ENCODE peak calls at places on chromosomes 6 and 20, in six cellular contexts. J is stomach, P is upper lobe of left lung, N is HepG2, Y is transverse colon, I is sigmoid colon. T is an unnamed sample.

GRCh38 chr6:126724821-126725220 is 384.9 kb downstream of the CENPW start:
- DNase-seq in J (no peak), P (no peak), N (no peak), Y (no peak), I (no peak), T (no peak)

GRCh38 chr6:107187630-107188029 is 72.3 kb upstream of the BEND3 start:
- DNase-seq in J (no peak), P (peak), N (no peak), Y (no peak), I (no peak), T (no peak)

GRCh38 chr20:57698191-57698866 is 11.5 kb downstream of the PMEPA1 start:
- DNase-seq in J (peak), P (no peak), N (peak), Y (peak), I (no peak), T (no peak)

GRCh38 chr6:75852721-75853120 is 103.7 kb downstream of the MYO6 start:
- DNase-seq in J (no peak), P (no peak), N (no peak), Y (no peak), I (no peak), T (no peak)

GRCh38 chr6:168037242-168037641 is 39.8 kb downstream of the KIF25 start:
- DNase-seq in J (no peak), P (no peak), N (peak), Y (no peak), I (no peak), T (peak)

GRCh38 chr20:58818585-58819285 is 32.0 kb downstream of the GNAS-AS1 start:
- DNase-seq in J (no peak), P (no peak), N (no peak), Y (no peak), I (no peak), T (no peak)

GRCh38 chr6:158737710-158738615 is 81.2 kb downstream of the EZR start:
- DNase-seq in J (no peak), P (no peak), N (no peak), Y (peak), I (no peak), T (no peak)

GRCh38 chr20:62117658-62118057 is 4.6 kb upstream of the LSM14B start:
- DNase-seq in J (peak), P (peak), N (no peak), Y (peak), I (no peak), T (no peak)

GRCh38 chr20:22946594-22946993 is 88.5 kb upstream of the SSTR4 start:
- DNase-seq in J (no peak), P (no peak), N (no peak), Y (no peak), I (no peak), T (no peak)

GRCh38 chr6:4802312-4802935 is 26.2 kb downstream of the CDYL start:
- DNase-seq in J (no peak), P (no peak), N (no peak), Y (no peak), I (no peak), T (no peak)
- TF ChIP-seq EP300 in J (no peak), P (no peak), N (no peak), Y (no peak), I (no peak), T (no peak)

GRCh38 chr6:48109902-48110301 is 1.1 kb downstream of the PTCHD4 start:
- DNase-seq in J (no peak), P (no peak), N (peak), Y (no peak), I (no peak), T (no peak)

GRCh38 chr6:48113130-48113529 is 2.1 kb upstream of the PTCHD4 start:
- DNase-seq in J (no peak), P (no peak), N (no peak), Y (no peak), I (no peak), T (no peak)

GRCh38 chr6:48110436-48111142 is 408 bp downstream of the PTCHD4 start:
- DNase-seq in J (no peak), P (no peak), N (no peak), Y (no peak), I (no peak), T (no peak)

GRCh38 chr6:48111575-48111974 is 578 bp upstream of the PTCHD4 start:
- DNase-seq in J (no peak), P (no peak), N (no peak), Y (no peak), I (no peak), T (no peak)

DNA sequence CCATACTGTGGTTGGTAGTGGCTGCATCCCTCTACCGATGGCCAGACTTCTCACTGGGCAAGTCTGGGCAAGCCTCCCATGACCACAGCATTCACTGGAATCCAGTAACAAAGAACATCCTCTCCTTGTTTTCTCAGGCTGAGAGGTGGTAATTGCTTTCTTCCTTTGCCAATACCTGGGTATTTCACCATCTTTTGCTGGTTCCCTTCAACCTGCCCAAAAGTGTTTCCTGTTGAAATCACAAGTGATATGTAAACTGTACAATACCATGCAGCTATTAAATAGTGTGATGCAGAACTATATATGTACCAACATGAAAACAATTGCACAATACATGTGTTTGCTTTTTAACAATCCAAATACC is at the start of gene PTCHD4:
- DNase-seq in J (no peak), P (no peak), N (peak), Y (no peak), I (no peak), T (no peak)
- H3K4me3 ChIP-seq in J (no peak), P (no peak), N (peak), Y (no peak), I (no peak), T (no peak)

GRCh38 chr6:31729979-31730630 is 1.0 kb upstream of the DDAH2 start:
- DNase-seq in J (peak), P (peak), N (peak), Y (peak), I (peak), T (peak)

GRCh38 chr6:31732029-31732428 is 2.9 kb upstream of the DDAH2 start:
- DNase-seq in J (no peak), P (no peak), N (no peak), Y (no peak), I (no peak), T (no peak)

GRCh38 chr6:31728767-31729514 is at the start of gene DDAH2:
- DNase-seq in J (no peak), P (no peak), N (no peak), Y (peak), I (no peak), T (peak)

GRCh38 chr6:31729515-31729978 is 448 bp upstream of the DDAH2 start:
- DNase-seq in J (peak), P (peak), N (peak), Y (peak), I (peak), T (peak)

GRCh38 chr6:31730631-31731086 is 1.6 kb upstream of the DDAH2 start:
- DNase-seq in J (no peak), P (no peak), N (no peak), Y (no peak), I (no peak), T (no peak)
- TF ChIP-seq POLR2AphosphoS5 in J (no peak), P (no peak), N (no peak), Y (peak), I (no peak), T (no peak)

DNA sequence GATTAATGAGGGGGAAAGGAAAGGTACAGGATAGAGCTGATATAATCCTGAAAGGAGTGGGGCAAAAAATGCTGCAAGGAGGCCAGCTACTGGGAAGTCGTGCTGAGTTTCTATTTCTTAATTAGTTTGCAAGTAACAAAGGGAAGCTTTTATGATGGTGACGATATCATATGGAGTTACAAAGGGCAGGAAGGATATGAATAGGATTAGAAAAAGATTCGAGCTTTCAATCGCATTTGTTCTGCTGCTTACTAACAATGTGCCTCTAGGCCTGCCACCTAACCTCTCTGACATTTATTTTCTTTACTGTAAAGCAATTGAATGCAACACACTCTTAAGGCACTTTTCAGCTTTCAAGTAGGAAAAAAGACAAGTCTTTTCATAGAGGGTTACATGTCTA is 219.2 kb downstream of the CLVS2 start:
- DNase-seq in J (no peak), P (no peak), N (no peak), Y (no peak), I (no peak), T (no peak)
- TF ChIP-seq EP300 in J (no peak), P (no peak), N (no peak), Y (no peak), I (no peak), T (no peak)

DNA sequence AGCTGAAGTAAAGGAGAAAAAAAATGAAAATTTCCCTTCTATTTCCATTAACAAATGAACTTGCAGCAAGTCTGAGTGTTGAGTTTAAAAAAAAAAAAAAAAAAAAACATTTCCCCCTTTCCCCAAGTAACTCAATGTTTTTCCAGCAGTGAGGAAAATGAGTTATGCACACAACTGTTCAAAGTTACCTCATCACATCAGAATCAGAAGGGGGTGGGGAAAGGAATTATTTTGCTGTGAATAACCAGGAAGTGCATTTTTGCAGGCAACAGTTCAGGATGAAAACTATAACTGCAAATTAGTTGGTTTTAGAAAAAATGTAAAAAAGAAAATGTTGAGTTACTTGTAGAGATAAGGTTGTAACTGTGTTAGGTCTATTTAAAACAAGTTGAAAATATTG is 568.9 kb upstream of the CITED2 start:
- DNase-seq in J (no peak), P (no peak), N (peak), Y (no peak), I (no peak), T (no peak)
- H3K4me3 ChIP-seq in J (no peak), P (no peak), N (no peak), Y (no peak), I (no peak), T (no peak)

DNA sequence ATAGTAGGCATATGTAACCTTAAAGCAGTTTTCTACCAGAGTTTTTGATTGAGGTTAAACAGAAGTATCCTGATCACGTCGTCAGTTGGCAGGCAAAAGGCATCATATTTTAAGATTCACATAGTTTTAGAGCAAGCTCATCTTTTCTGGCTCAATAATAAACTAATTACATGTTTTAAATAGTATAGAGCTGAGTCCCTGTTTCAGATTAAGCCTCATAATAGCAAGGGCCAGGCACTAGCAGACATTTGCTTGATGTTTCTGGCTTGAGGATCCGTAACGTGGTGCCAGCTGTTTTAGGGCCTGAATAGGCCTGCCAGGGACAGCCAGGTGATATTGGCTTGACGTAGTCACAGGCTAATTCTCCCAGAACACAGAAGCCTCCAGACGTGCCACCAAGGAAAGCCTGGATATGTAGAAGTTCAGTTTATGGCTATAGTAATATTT is 91.1 kb downstream of the FOXO3 start:
- DNase-seq in J (no peak), P (no peak), N (no peak), Y (no peak), I (peak), T (no peak)
- TF ChIP-seq POLR2AphosphoS5 in J (peak), P (peak), N (no peak), Y (peak), I (no peak), T (no peak)

GRCh38 chr6:27873101-27874030 is 38.8 kb downstream of the OR2B2 start:
- DNase-seq in J (peak), P (peak), N (no peak), Y (peak), I (no peak), T (no peak)
- TF ChIP-seq EP300 in J (no peak), P (peak), N (no peak), Y (no peak), I (no peak), T (no peak)

T was measured in suprapubic skin.